ENCODE peak calls at places on chromosomes 16 and 17, in five cellular contexts. H is right atrium auricular region, P is type B pancreatic cell, Z is Calu3, D is thoracic aorta. U is an unnamed sample.

GRCh38 chr17:2964831-2965230 is 98.6 kb downstream of the OR1D5 start:
- DNase-seq in Z (no peak), D (no peak), P (no peak), H (no peak), U (no peak)

GRCh38 chr17:9370464-9370863 is 205.2 kb downstream of the STX8 start:
- DNase-seq in D (no peak), Z (no peak), P (no peak), H (no peak), U (peak)

GRCh38 chr17:34827008-34827407 is 134.3 kb downstream of the CCT6B start:
- DNase-seq in H (no peak), P (no peak), D (no peak), Z (peak), U (no peak)

GRCh38 chr16:89233678-89234490 is 16.4 kb downstream of the ZNF778 start:
- DNase-seq in H (no peak), P (no peak), Z (no peak), D (no peak), U (no peak)

GRCh38 chr17:35025541-35025940 is 38.0 kb downstream of the RFFL start:
- DNase-seq in H (no peak), D (no peak), Z (no peak), P (no peak), U (peak)

GRCh38 chr17:53627511-53627910 is 195.2 kb upstream of the KIF2B start:
- DNase-seq in D (no peak), P (no peak), H (no peak), Z (no peak), U (peak)

GRCh38 chr16:24568392-24568791 is 29.0 kb downstream of the RBBP6 start:
- DNase-seq in Z (no peak), H (no peak), D (no peak), P (no peak), U (peak)

GRCh38 chr17:65231086-65231485 is 93.9 kb downstream of the RGS9 start:
- DNase-seq in H (no peak), Z (no peak), D (no peak), P (no peak), U (no peak)

GRCh38 chr17:82687871-82688270 is 10.6 kb downstream of the RAB40B start:
- DNase-seq in H (no peak), D (no peak), P (no peak), Z (no peak), U (no peak)

GRCh38 chr16:14564881-14565687 is 65.0 kb downstream of the PARN start:
- DNase-seq in H (no peak), Z (no peak), P (no peak), D (no peak), U (no peak)

GRCh38 chr17:34163123-34163522 is 92.0 kb upstream of the CCL2 start:
- DNase-seq in H (no peak), Z (no peak), D (no peak), P (no peak), U (no peak)

GRCh38 chr16:68362314-68362913 is 51.6 kb downstream of the PRMT7 start:
- DNase-seq in P (no peak), H (no peak), D (no peak), Z (no peak), U (no peak)

GRCh38 chr17:79974786-79975497 is 60.7 kb downstream of the TBC1D16 start:
- DNase-seq in P (no peak), Z (no peak), H (no peak), D (no peak), U (no peak)
- TF ChIP-seq CTCF in P (peak), Z (no peak), H (no peak), D (no peak), U (peak)

GRCh38 chr16:53781023-53781605 is 77.2 kb downstream of the FTO start:
- DNase-seq in D (no peak), Z (peak), P (no peak), H (no peak), U (no peak)
- TF ChIP-seq CTCF in D (no peak), Z (no peak), P (no peak), H (no peak), U (no peak)

GRCh38 chr16:21157632-21158031 is 842 bp upstream of the LDAF1 start:
- DNase-seq in H (no peak), P (no peak), Z (no peak), D (no peak), U (no peak)

GRCh38 chr16:21156767-21157467 is 1.6 kb upstream of the LDAF1 start:
- DNase-seq in D (no peak), Z (peak), P (no peak), H (no peak), U (peak)

GRCh38 chr16:21159281-21159951 is 942 bp downstream of the LDAF1 start:
- DNase-seq in H (no peak), P (no peak), Z (peak), D (no peak), U (peak)

GRCh38 chr16:21160276-21160675 is 1.8 kb downstream of the LDAF1 start:
- DNase-seq in Z (no peak), P (no peak), D (no peak), H (no peak), U (no peak)

DNA sequence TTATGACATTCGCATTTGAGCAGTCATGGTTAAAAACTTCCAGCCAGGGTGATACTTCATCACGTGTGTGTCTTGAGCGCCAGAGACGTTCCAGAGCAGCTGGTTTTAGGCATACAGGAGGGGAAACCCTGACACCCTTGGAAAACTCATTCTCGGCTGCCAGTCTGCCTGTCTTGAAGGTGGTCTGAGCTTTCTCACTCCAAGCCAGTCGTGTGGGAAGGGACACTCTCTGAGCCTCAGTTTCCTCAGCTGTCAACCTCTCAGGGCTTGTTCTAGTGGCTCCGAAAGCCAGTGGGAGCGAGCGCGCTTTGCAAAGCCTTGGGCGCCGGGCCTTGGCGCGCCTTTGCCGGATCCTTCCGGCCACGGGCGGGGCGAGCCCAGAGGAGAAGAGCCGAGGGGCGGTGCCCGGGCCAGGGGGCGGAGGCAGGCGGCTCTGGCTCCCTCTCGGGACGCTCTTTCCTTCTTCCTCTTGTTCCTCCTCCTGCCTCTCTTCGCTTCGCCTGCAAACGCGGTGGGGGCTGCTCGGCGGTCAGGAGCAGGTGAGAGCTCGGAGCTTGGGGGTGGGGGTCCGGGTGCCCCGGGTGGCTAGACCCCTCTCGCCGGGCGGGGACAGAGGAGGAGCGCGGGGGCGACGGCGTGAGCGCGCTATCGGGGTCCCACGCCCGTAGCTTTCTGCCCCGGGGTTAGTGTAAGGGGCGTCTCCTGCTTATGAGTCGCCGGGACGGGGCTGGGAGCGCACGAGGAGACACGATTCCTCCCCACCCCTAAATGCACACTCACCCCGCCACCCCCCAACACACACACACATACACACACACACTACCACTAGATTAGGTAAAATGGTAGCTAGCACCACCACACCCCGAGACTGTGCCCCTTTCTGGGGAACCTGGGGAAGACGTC is at the start of gene LDAF1:
- DNase-seq in D (peak), H (peak), P (peak), Z (peak), U (peak)
- TF ChIP-seq CTCF in D (no peak), H (no peak), P (no peak), Z (no peak), U (no peak)

GRCh38 chr17:14882131-14882530 is 383.0 kb downstream of the PMP22 start:
- DNase-seq in Z (no peak), D (no peak), H (no peak), P (no peak), U (no peak)

DNA sequence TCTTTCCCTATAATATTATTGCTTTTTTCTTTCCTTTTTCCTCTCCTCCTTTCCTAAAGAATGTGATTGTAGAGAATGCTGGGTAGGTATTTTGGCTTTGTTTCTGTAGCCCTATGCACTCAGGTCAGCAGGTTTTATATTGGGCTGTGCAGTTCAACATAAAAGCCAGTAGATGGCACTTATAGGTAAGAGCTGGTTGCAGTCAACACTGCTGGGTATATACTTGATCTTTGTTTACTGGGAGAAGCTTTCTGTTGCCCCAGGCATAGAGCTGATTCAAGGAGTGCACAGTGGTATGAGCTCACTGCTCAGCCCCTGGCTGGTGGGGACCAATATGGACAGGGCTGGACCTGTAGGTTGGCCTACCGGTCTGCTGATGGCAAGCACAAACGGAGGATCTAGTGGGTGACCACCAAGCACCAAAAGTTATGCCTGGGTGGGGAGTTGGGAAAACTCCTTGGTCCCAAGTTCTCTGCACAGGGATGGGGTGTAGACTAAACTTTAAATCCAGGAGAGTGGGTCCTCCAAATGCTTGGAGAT is 378.9 kb downstream of the PMP22 start:
- DNase-seq in Z (no peak), P (no peak), D (no peak), H (no peak), U (peak)
- TF ChIP-seq CTCF in Z (no peak), P (peak), D (no peak), H (no peak), U (peak)